ENCODE peak calls at places on chromosomes 16 and 17, in nine cellular contexts. T is suprapubic skin; M is AG04450; C is HepG2; X is HL-60; Q is neural progenitor cell; O is pancreas; J is fibroblast of lung; E is CD4-positive, CD25-positive, alpha-beta regulatory T cell. I is an unnamed sample.
A peak's percentile ranks its signal among the peaks of the same experiment; 100 is the strongest.

GRCh38 chr16:57828272-57829161 is 26.2 kb upstream of the KIFC3 start:
- DNase-seq in O (no peak), E (no peak), T (no peak), J (no peak), X (no peak), Q (no peak), C (no peak), M (no peak), I (no peak)

GRCh38 chr17:80585880-80586279 is 41.2 kb downstream of the RPTOR start:
- DNase-seq in X (peak; percentile 18), Q (no peak), J (peak; percentile 36), T (no peak), E (no peak), M (no peak), O (no peak), C (no peak), I (no peak)

GRCh38 chr16:83004868-83005652 is 378.3 kb downstream of the CDH13 start:
- DNase-seq in X (no peak), T (no peak), M (no peak), C (no peak), E (no peak), Q (no peak), J (no peak), O (no peak), I (no peak)

GRCh38 chr17:9991796-9992195 is 86.7 kb upstream of the RCVRN start:
- DNase-seq in O (no peak), E (no peak), Q (no peak), T (peak; percentile 41), X (no peak), C (no peak), J (no peak), M (no peak), I (no peak)

GRCh38 chr17:37840576-37840975 is 83.6 kb upstream of the TBC1D3K start:
- DNase-seq in C (no peak), E (no peak), T (no peak), X (no peak), O (no peak), J (no peak), Q (no peak), M (no peak), I (no peak)

GRCh38 chr17:43832168-43832975 is 574 bp downstream of the MPP3 start:
- DNase-seq in T (peak; percentile 76), E (no peak), J (peak; percentile 57), O (peak; percentile 81), Q (peak; percentile 57), C (peak; percentile 21), X (no peak), M (peak; percentile 13), I (no peak)

GRCh38 chr17:72176902-72177660 is 56.3 kb downstream of the SOX9 start:
- DNase-seq in Q (no peak), O (no peak), J (no peak), C (no peak), M (no peak), X (no peak), E (no peak), T (no peak), I (no peak)

GRCh38 chr17:14373587-14374259 is 72.8 kb downstream of the HS3ST3B1 start:
- DNase-seq in X (no peak), Q (no peak), J (peak; percentile 25), M (no peak), O (no peak), E (no peak), C (peak; percentile 93), T (no peak), I (no peak)

GRCh38 chr16:8634991-8635736 is 13.7 kb downstream of the METTL22 start:
- DNase-seq in O (no peak), M (no peak), C (peak; percentile 66), Q (peak; percentile 80), T (peak; percentile 59), J (peak; percentile 41), X (no peak), E (no peak), I (no peak)

GRCh38 chr16:30894540-30895368 is 877 bp upstream of the BCL7C start:
- DNase-seq in E (no peak), X (no peak), O (no peak), M (no peak), J (peak; percentile 57), C (no peak), T (no peak), Q (no peak), I (no peak)

GRCh38 chr17:13212861-13213260 is 195.0 kb upstream of the ELAC2 start:
- DNase-seq in Q (no peak), E (no peak), M (no peak), C (no peak), O (no peak), J (no peak), X (no peak), T (no peak), I (no peak)

GRCh38 chr16:69514366-69514765 is 51.4 kb upstream of the NFAT5 start:
- DNase-seq in M (no peak), E (no peak), X (no peak), J (no peak), T (no peak), C (no peak), Q (no peak), O (no peak), I (no peak)
- H3K27me3 ChIP-seq in M (no peaks in the 10 kb centered on the region), E (no peaks in the 10 kb centered on the region), X (no peaks in the 10 kb centered on the region), J (no peaks in the 10 kb centered on the region), T (no peaks in the 10 kb centered on the region), C (no peaks in the 10 kb centered on the region), Q (no peaks in the 10 kb centered on the region), O (no peaks in the 10 kb centered on the region), I (no peaks in the 10 kb centered on the region)

GRCh38 chr17:34638526-34639260 is 59.3 kb downstream of the TMEM132E start:
- DNase-seq in Q (no peak), T (no peak), J (no peak), M (no peak), O (no peak), X (no peak), C (no peak), E (no peak), I (no peak)
- H3K27me3 ChIP-seq in Q (peaks cover 78% of the 10 kb centered on the region), T (peaks cover 88% of the 10 kb centered on the region), J (no peaks in the 10 kb centered on the region), M (peaks cover 2% of the 10 kb centered on the region), O (no peaks in the 10 kb centered on the region), X (peaks cover 17% of the 10 kb centered on the region), C (peaks cover 27% of the 10 kb centered on the region), E (peaks cover 3% of the 10 kb centered on the region), I (no peaks in the 10 kb centered on the region)

DNA sequence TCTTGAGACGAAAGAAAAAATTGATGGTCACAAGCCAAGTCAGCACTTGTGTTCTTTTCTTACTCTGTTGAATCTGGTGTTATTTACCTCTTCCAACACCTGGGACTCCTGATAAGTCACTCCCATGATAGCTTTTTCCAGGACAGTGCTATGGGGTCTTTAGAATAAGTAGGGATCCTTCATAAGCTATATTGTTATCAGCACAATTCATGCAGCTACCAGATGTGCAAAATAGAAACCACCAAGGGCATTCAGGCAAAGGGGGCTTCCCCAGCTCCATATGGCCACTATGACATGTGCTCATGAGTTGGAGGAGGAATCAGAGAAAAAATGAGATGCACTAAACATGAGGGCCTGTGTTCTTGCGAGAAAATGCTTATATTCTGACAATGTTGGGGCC is 9.5 kb upstream of the SKAP1 start:
- DNase-seq in O (no peak), J (no peak), M (no peak), T (no peak), C (no peak), Q (no peak), X (no peak), E (no peak), I (no peak)
- H3K27me3 ChIP-seq in O (peaks cover 3% of the 10 kb centered on the region), J (peaks cover 9% of the 10 kb centered on the region), M (peaks cover 46% of the 10 kb centered on the region), T (peaks cover 9% of the 10 kb centered on the region), C (peaks cover 44% of the 10 kb centered on the region), Q (peaks cover 89% of the 10 kb centered on the region), X (peaks cover 3% of the 10 kb centered on the region), E (no peaks in the 10 kb centered on the region), I (no peaks in the 10 kb centered on the region)

GRCh38 chr16:88506723-88507122 is 53.6 kb downstream of the ZFPM1 start:
- DNase-seq in O (no peak), E (no peak), C (no peak), Q (no peak), J (no peak), T (no peak), X (no peak), M (no peak), I (no peak)

GRCh38 chr16:88508868-88509748 is 56.0 kb downstream of the ZFPM1 start:
- DNase-seq in X (no peak), Q (no peak), T (no peak), C (peak; percentile 73), E (no peak), O (peak; percentile 86), J (no peak), M (no peak), I (no peak)

GRCh38 chr16:88507231-88507743 is 54.2 kb downstream of the ZFPM1 start:
- DNase-seq in X (no peak), E (no peak), J (no peak), T (no peak), O (no peak), M (no peak), Q (no peak), C (no peak), I (no peak)

GRCh38 chr16:88509749-88510069 is 56.6 kb downstream of the ZFPM1 start:
- DNase-seq in O (no peak), Q (no peak), T (no peak), E (no peak), J (no peak), M (no peak), C (no peak), X (no peak), I (no peak)

GRCh38 chr16:88508376-88508867 is 55.3 kb downstream of the ZFPM1 start:
- DNase-seq in J (no peak), E (no peak), C (peak; percentile 41), Q (no peak), X (no peak), M (no peak), T (no peak), O (no peak), I (no peak)
- H3K27me3 ChIP-seq in J (no peaks in the 10 kb centered on the region), E (no peaks in the 10 kb centered on the region), C (no peaks in the 10 kb centered on the region), Q (no peaks in the 10 kb centered on the region), X (no peaks in the 10 kb centered on the region), M (no peaks in the 10 kb centered on the region), T (no peaks in the 10 kb centered on the region), O (no peaks in the 10 kb centered on the region), I (no peaks in the 10 kb centered on the region)

DNA sequence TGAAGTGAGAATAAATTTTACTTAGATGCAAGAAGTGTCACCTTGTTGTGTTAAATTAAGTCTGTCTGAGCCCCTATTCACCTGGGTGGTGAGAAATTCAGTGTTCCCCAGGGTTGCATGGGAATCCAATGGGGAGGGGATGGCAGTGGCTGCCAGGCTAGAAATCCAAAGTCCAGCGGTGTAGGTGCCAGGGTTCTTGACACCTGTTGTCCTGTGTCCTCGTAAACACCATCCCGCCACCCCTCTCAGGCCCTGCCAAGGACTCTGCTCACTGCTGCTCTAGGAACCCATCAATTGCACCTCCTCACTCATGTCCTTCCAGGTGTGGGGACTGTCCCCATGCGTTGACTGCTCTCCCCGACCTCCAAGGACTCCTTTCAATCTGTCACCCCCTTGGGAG is 58.9 kb downstream of the CACNG5 start:
- DNase-seq in Q (no peak), M (no peak), X (no peak), T (no peak), C (no peak), J (no peak), O (no peak), E (no peak), I (no peak)
- H3K27me3 ChIP-seq in Q (no peaks in the 10 kb centered on the region), M (peaks cover 36% of the 10 kb centered on the region), X (peaks cover 5% of the 10 kb centered on the region), T (peaks cover 7% of the 10 kb centered on the region), C (peaks cover 24% of the 10 kb centered on the region), J (no peaks in the 10 kb centered on the region), O (no peaks in the 10 kb centered on the region), E (no peaks in the 10 kb centered on the region), I (no peaks in the 10 kb centered on the region)

I was measured in dorsolateral prefrontal cortex.